ENCODE peak calls at places on chromosome 21, in nine cellular contexts. M is AG09309; R is cardiac fibroblast; N is CD8-positive, alpha-beta memory T cell; Z is spleen; S is astrocyte; J is AG04450; E is adrenal gland; G is transverse colon. P is an unnamed sample.

GRCh38 chr21:24716306-24716918 is 890.9 kb downstream of the MRPL39 start:
- DNase-seq in M (no peak), R (no peak), N (no peak), Z (no peak), S (no peak), J (no peak), E (no peak), G (no peak), P (no peak)

GRCh38 chr21:46100426-46100825 is 2.5 kb downstream of the COL6A2 start:
- DNase-seq in M (peak; percentile 59), R (peak; percentile 55), N (no peak), Z (no peak), S (peak; percentile 69), J (no peak), E (no peak), G (peak; percentile 6), P (no peak)

GRCh38 chr21:28298251-28298672 is 694.4 kb downstream of the LTN1 start:
- DNase-seq in M (no peak), R (peak; percentile 63), N (no peak), Z (no peak), S (peak; percentile 72), J (no peak), E (no peak), G (no peak), P (no peak)

GRCh38 chr21:32844076-32844475 is 72.5 kb upstream of the PAXBP1 start:
- DNase-seq in M (no peak), R (no peak), N (no peak), Z (no peak), S (no peak), J (no peak), E (no peak), G (no peak), P (no peak)

GRCh38 chr21:35172231-35172630 is 123.1 kb upstream of the RUNX1 start:
- DNase-seq in M (no peak), R (no peak), N (no peak), Z (no peak), S (no peak), J (no peak), E (no peak), G (no peak), P (peak; percentile 73)

GRCh38 chr21:21084179-21084578 is 86.0 kb downstream of the NCAM2 start:
- DNase-seq in M (no peak), R (peak; percentile 35), N (no peak), Z (no peak), S (peak; percentile 81), J (no peak), E (no peak), G (no peak), P (no peak)

GRCh38 chr21:24045775-24046215 is 1561.5 kb downstream of the MRPL39 start:
- DNase-seq in M (no peak), R (peak; percentile 91), N (no peak), Z (peak; percentile 83), S (peak; percentile 93), J (peak; percentile 94), E (peak; percentile 98), G (peak; percentile 10), P (peak; percentile 28)

GRCh38 chr21:36125513-36126121 is 9.3 kb upstream of the CBR3 start:
- DNase-seq in M (no peak), R (peak; percentile 71), N (peak; percentile 31), Z (no peak), S (peak; percentile 52), J (no peak), E (peak; percentile 83), G (peak; percentile 67), P (peak; percentile 75)

GRCh38 chr21:16315223-16315622 is 585.4 kb downstream of the USP25 start:
- DNase-seq in M (no peak), R (no peak), N (no peak), Z (no peak), S (no peak), J (no peak), E (no peak), G (no peak), P (no peak)
- H3K4me3 ChIP-seq in M (no peak overlapping the region), R (no peak overlapping the region), N (no peak overlapping the region), Z (no peak overlapping the region), S (no peak overlapping the region), J (no peak overlapping the region), E (no peak overlapping the region), G (no peak overlapping the region), P (no peak overlapping the region)

GRCh38 chr21:44751799-44752636 is 40.6 kb upstream of the TSPEAR start:
- DNase-seq in M (no peak), R (no peak), N (no peak), Z (no peak), S (no peak), J (no peak), E (no peak), G (no peak), P (no peak)

GRCh38 chr21:44751186-44751798 is 39.9 kb upstream of the TSPEAR start:
- DNase-seq in M (no peak), R (no peak), N (no peak), Z (no peak), S (no peak), J (no peak), E (no peak), G (no peak), P (no peak)

GRCh38 chr21:44753357-44753756 is 42.0 kb upstream of the TSPEAR start:
- DNase-seq in M (no peak), R (no peak), N (no peak), Z (no peak), S (no peak), J (no peak), E (no peak), G (no peak), P (no peak)

GRCh38 chr21:44750675-44751025 is 39.3 kb upstream of the TSPEAR start:
- DNase-seq in M (no peak), R (no peak), N (no peak), Z (no peak), S (no peak), J (no peak), E (no peak), G (no peak), P (no peak)

DNA sequence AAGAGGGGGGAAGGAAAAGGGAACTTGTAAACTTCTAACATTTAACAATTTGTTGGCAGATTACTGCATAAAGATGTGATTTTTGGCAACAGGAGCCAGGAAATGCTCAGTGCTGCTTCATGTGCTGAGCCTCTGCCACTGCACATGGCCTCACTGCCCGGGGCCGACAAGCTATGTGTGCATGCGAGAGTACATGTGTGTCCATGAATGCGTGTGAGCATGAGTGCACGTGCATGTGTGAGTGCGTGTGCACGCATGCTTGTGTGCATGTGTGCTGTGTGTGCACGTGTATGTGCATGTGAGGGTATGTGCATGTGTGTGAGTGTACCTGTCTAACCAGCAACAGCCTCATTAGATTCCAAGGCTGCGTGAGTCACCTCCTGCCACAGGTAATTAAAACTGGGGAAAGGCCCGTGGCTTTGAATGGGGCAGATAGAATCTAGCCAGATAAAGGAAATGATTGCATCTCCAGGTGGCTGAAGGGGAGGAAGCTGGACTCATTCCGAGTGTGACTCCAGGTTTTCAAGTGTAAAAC is 41.4 kb upstream of the TSPEAR start:
- DNase-seq in M (no peak), R (peak; percentile 16), N (no peak), Z (no peak), S (no peak), J (no peak), E (no peak), G (no peak), P (no peak)
- H3K4me3 ChIP-seq in M (no peak overlapping the region), R (no peak overlapping the region), N (no peak overlapping the region), Z (no peak overlapping the region), S (no peak overlapping the region), J (no peak overlapping the region), E (no peak overlapping the region), G (no peak overlapping the region), P (no peak overlapping the region)

GRCh38 chr21:29819675-29820337 is 120.0 kb downstream of the GRIK1 start:
- DNase-seq in M (no peak), R (no peak), N (no peak), Z (no peak), S (no peak), J (no peak), E (no peak), G (no peak), P (no peak)

GRCh38 chr21:29817450-29817849 is 122.3 kb downstream of the GRIK1 start:
- DNase-seq in M (no peak), R (no peak), N (no peak), Z (no peak), S (no peak), J (no peak), E (no peak), G (no peak), P (no peak)

GRCh38 chr21:29818520-29818919 is 121.3 kb downstream of the GRIK1 start:
- DNase-seq in M (no peak), R (no peak), N (no peak), Z (no peak), S (no peak), J (no peak), E (no peak), G (no peak), P (no peak)

GRCh38 chr21:29822064-29822463 is 117.7 kb downstream of the GRIK1 start:
- DNase-seq in M (no peak), R (no peak), N (no peak), Z (no peak), S (no peak), J (no peak), E (no peak), G (no peak), P (no peak)

DNA sequence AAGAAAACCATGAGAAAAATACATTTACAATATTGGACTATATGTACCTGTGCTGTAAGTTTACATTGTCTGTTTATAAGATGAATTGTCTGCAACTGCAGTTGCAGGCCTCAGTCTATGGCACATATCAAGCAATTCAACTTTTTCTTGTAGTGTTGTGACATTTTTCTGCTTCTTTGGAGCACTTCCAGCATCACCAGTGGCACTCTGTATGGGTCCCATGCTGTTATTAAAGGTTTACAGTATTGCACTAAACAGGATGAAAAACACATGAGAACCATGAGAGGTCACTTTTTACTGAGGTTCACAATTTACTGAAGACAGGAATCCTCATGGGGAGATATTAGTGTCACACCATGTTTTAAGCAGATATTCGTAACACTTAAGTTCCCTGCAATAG is 118.6 kb downstream of the GRIK1 start:
- DNase-seq in M (no peak), R (no peak), N (no peak), Z (no peak), S (no peak), J (no peak), E (no peak), G (no peak), P (no peak)
- H3K4me3 ChIP-seq in M (no peak overlapping the region), R (no peak overlapping the region), N (no peak overlapping the region), Z (no peak overlapping the region), S (no peak overlapping the region), J (no peak overlapping the region), E (no peak overlapping the region), G (no peak overlapping the region), P (no peak overlapping the region)

DNA sequence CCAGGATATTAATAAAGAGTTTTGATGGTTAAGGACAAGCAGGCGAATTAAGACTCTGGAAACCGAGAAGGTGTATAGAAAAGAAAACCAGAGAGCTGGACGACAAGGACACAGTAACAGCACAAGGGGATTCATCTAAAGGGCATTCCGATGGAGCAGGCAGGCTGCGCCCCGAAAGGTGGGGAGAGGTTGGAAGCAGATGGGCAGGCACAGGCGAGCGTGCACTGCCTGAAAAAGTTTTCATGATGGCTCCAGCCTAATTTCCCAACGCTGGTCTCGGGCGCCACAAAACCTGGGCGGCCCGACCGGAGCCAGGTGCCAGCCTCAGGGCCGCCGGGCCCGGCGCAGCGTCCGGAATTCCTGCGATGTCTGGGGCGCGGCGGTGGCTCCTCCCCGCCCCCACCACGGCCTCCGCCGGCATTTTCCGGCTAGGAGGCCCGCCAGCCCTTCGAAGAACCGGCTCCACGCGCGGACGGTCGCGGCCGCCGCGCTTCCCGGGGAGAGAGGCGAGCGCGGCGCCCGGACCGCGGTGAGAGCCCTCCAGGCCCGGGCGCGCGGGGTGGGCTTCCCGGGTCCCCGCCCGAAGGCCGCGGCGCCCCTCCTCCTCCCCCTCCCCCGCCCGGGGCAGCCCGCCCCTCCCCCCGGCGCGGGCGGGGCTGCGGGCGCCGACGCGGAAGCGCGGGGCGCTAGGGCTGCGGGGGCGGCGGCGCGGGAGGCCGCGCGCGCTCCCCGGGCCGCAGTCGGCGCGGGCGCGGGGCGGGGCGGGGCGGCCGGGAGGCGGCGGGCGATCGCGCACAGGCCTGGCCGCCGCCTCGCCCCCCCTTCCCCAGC is 701 bp upstream of the DYRK1A start:
- DNase-seq in M (no peak), R (peak; percentile 77), N (peak; percentile 61), Z (peak; percentile 94), S (peak; percentile 34), J (no peak), E (peak; percentile 82), G (peak; percentile 76), P (no peak)
- H3K4me3 ChIP-seq in M (peak overlapping the region; percentile 82), R (peak overlapping the region; percentile 66), N (peak overlapping the region; percentile 44), Z (peak overlapping the region; percentile 62), S (peak overlapping the region; percentile 71), J (peak overlapping the region; percentile 79), E (peak overlapping the region; percentile 98), G (peak overlapping the region; percentile 36), P (peak overlapping the region; percentile 84)

P was measured in Jurkat, Clone E6-1.